ENCODE peak calls at places on chromosomes 16 and 17, in four cellular contexts. One of them, this sample, is unnamed.
A peak's percentile ranks its signal among the peaks of the same experiment; 100 is the strongest.

GRCh38 chr17:65800655-65801054 is 239.2 kb upstream of the AXIN2 start:
- DNase-seq in K562: no peak
- DNase-seq in SK-N-SH: no peak
- DNase-seq in WTC11: no peak
- DNase-seq in this sample: no peak

GRCh38 chr17:31663576-31663975 is 195.5 kb downstream of the COPRS start:
- DNase-seq in WTC11: no peak
- DNase-seq in SK-N-SH: no peak
- DNase-seq in K562: no peak
- DNase-seq in this sample: no peak

GRCh38 chr16:4391635-4392381 is 20.2 kb downstream of the VASN start:
- DNase-seq in SK-N-SH: peak; percentile 88
- DNase-seq in WTC11: peak; percentile 72
- DNase-seq in K562: no peak
- DNase-seq in this sample: no peak

GRCh38 chr16:10834130-10834529 is 15.5 kb upstream of the TVP23A start:
- DNase-seq in SK-N-SH: no peak
- DNase-seq in WTC11: no peak
- DNase-seq in K562: no peak
- DNase-seq in this sample: no peak

GRCh38 chr16:23288209-23288608 is 13.9 kb upstream of the SCNN1B start:
- DNase-seq in WTC11: no peak
- DNase-seq in SK-N-SH: no peak
- DNase-seq in K562: no peak
- DNase-seq in this sample: no peak

GRCh38 chr16:86353185-86353584 is 157.1 kb upstream of the FOXF1 start:
- DNase-seq in K562: no peak
- DNase-seq in WTC11: no peak
- DNase-seq in SK-N-SH: no peak
- DNase-seq in this sample: no peak

GRCh38 chr17:50507871-50508572 is at the start of gene MYCBPAP:
- DNase-seq in WTC11: peak; percentile 87
- DNase-seq in K562: no peak
- DNase-seq in SK-N-SH: peak; percentile 98
- DNase-seq in this sample: peak; percentile 87

GRCh38 chr17:28008526-28008925 is 34.0 kb upstream of the NLK start:
- DNase-seq in SK-N-SH: no peak
- DNase-seq in WTC11: peak; percentile 80
- DNase-seq in K562: peak; percentile 59
- DNase-seq in this sample: peak; percentile 84

GRCh38 chr17:57557793-57558681 is 187.1 kb downstream of the CCDC182 start:
- DNase-seq in WTC11: no peak
- DNase-seq in SK-N-SH: no peak
- DNase-seq in K562: no peak
- DNase-seq in this sample: no peak

GRCh38 chr16:51971184-51971583 is 575.8 kb downstream of the TOX3 start:
- DNase-seq in SK-N-SH: peak; percentile 68
- DNase-seq in K562: no peak
- DNase-seq in WTC11: peak; percentile 46
- DNase-seq in this sample: no peak
- TF ChIP-seq TEAD4 in SK-N-SH: no peak
- TF ChIP-seq TEAD4 in K562: no peak
- TF ChIP-seq TEAD4 in WTC11: no peak
- TF ChIP-seq TEAD4 in this sample: no peak

GRCh38 chr16:54055864-54056263 is 230.7 kb downstream of the IRX3 start:
- DNase-seq in WTC11: no peak
- DNase-seq in SK-N-SH: no peak
- DNase-seq in K562: no peak
- DNase-seq in this sample: no peak
- TF ChIP-seq TEAD4 in WTC11: no peak
- TF ChIP-seq TEAD4 in SK-N-SH: no peak
- TF ChIP-seq TEAD4 in K562: no peak
- TF ChIP-seq TEAD4 in this sample: no peak

GRCh38 chr16:89131783-89132182 is 38.1 kb downstream of the ACSF3 start:
- DNase-seq in WTC11: no peak
- DNase-seq in K562: no peak
- DNase-seq in SK-N-SH: no peak
- DNase-seq in this sample: no peak
- TF ChIP-seq TEAD4 in WTC11: no peak
- TF ChIP-seq TEAD4 in K562: no peak
- TF ChIP-seq TEAD4 in SK-N-SH: no peak
- TF ChIP-seq TEAD4 in this sample: no peak

GRCh38 chr16:77285676-77286075 is 86.5 kb downstream of the SYCE1L start:
- DNase-seq in SK-N-SH: no peak
- DNase-seq in WTC11: no peak
- DNase-seq in K562: no peak
- DNase-seq in this sample: no peak

GRCh38 chr16:77295896-77296295 is 96.7 kb downstream of the SYCE1L start:
- DNase-seq in SK-N-SH: no peak
- DNase-seq in K562: no peak
- DNase-seq in WTC11: no peak
- DNase-seq in this sample: no peak

GRCh38 chr16:77288222-77288621 is 89.0 kb downstream of the SYCE1L start:
- DNase-seq in K562: no peak
- DNase-seq in WTC11: no peak
- DNase-seq in SK-N-SH: no peak
- DNase-seq in this sample: no peak

GRCh38 chr16:77289331-77289809 is 90.2 kb downstream of the SYCE1L start:
- DNase-seq in K562: no peak
- DNase-seq in WTC11: no peak
- DNase-seq in SK-N-SH: peak; percentile 15
- DNase-seq in this sample: no peak

DNA sequence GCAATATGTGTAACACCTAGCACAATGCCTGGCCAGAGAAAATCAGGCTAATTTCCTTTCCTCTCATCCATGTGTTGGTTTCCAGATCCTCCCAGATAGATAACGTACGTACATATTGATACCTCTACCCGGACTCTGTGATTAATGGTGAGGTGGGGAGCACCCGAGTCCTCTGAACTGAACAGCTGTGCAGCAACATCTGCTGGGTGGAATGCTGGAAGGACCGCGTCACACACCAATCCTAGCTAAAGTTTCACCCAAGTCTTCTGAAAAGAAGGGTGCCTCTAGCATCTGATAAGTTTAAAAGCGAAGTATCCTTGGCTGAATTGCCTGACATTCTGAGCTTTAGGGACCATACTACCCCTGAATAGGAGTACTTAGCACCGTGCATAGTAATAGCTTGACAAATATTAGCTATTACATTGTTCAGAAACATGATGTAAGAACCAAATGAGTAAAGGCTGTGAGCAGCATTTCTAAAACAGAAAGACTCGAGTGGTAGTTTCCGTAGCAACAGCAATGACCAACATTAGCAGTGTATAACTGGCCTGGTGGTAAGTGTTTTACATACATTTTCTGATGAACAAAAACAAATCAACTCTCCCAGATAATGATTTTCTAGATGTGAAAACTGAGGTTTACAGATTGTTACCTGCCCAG is 91.4 kb downstream of the SYCE1L start:
- DNase-seq in WTC11: no peak
- DNase-seq in K562: no peak
- DNase-seq in SK-N-SH: no peak
- DNase-seq in this sample: no peak
- TF ChIP-seq TEAD4 in WTC11: no peak
- TF ChIP-seq TEAD4 in K562: no peak
- TF ChIP-seq TEAD4 in SK-N-SH: no peak
- TF ChIP-seq TEAD4 in this sample: no peak

GRCh38 chr16:1832831-1833454 is 5.9 kb downstream of the FAHD1 start:
- DNase-seq in WTC11: no peak
- DNase-seq in K562: peak; percentile 88
- DNase-seq in SK-N-SH: no peak
- DNase-seq in this sample: no peak

GRCh38 chr16:1830213-1830612 is 3.2 kb downstream of the FAHD1 start:
- DNase-seq in WTC11: no peak
- DNase-seq in SK-N-SH: no peak
- DNase-seq in K562: no peak
- DNase-seq in this sample: no peak

GRCh38 chr16:1828645-1829410 is 1.8 kb downstream of the FAHD1 start:
- DNase-seq in WTC11: no peak
- DNase-seq in SK-N-SH: no peak
- DNase-seq in K562: no peak
- DNase-seq in this sample: no peak

GRCh38 chr16:1834096-1834495 is 7.1 kb downstream of the FAHD1 start:
- DNase-seq in SK-N-SH: no peak
- DNase-seq in K562: no peak
- DNase-seq in WTC11: no peak
- DNase-seq in this sample: no peak

GRCh38 chr16:1831537-1832075 is 4.6 kb downstream of the FAHD1 start:
- DNase-seq in K562: no peak
- DNase-seq in SK-N-SH: no peak
- DNase-seq in WTC11: no peak
- DNase-seq in this sample: no peak
- TF ChIP-seq TEAD4 in K562: no peak
- TF ChIP-seq TEAD4 in SK-N-SH: no peak
- TF ChIP-seq TEAD4 in WTC11: no peak
- TF ChIP-seq TEAD4 in this sample: no peak

GRCh38 chr17:43871947-43872690 is 25.1 kb downstream of the CD300LG start:
- DNase-seq in SK-N-SH: no peak
- DNase-seq in WTC11: no peak
- DNase-seq in K562: no peak
- DNase-seq in this sample: no peak
- TF ChIP-seq TEAD4 in SK-N-SH: no peak
- TF ChIP-seq TEAD4 in WTC11: no peak
- TF ChIP-seq TEAD4 in K562: no peak
- TF ChIP-seq TEAD4 in this sample: no peak

GRCh38 chr17:48818361-48818841 is 1.4 kb upstream of the TTLL6 start:
- DNase-seq in WTC11: peak; percentile 72
- DNase-seq in SK-N-SH: peak; percentile 32
- DNase-seq in K562: no peak
- DNase-seq in this sample: peak; percentile 78

GRCh38 chr17:48816438-48816773 is 623 bp downstream of the TTLL6 start:
- DNase-seq in K562: no peak
- DNase-seq in WTC11: no peak
- DNase-seq in SK-N-SH: no peak
- DNase-seq in this sample: no peak

GRCh38 chr17:48814504-48814903 is 2.5 kb downstream of the TTLL6 start:
- DNase-seq in K562: peak; percentile 80
- DNase-seq in WTC11: peak; percentile 78
- DNase-seq in SK-N-SH: peak; percentile 87
- DNase-seq in this sample: peak; percentile 76

GRCh38 chr17:48819466-48819865 is 2.4 kb upstream of the TTLL6 start:
- DNase-seq in K562: no peak
- DNase-seq in SK-N-SH: no peak
- DNase-seq in WTC11: no peak
- DNase-seq in this sample: no peak

GRCh38 chr17:48816774-48817590 is at the start of gene TTLL6:
- DNase-seq in SK-N-SH: peak; percentile 97
- DNase-seq in WTC11: peak; percentile 97
- DNase-seq in K562: peak; percentile 97
- DNase-seq in this sample: peak; percentile 90
- TF ChIP-seq TEAD4 in SK-N-SH: no peak
- TF ChIP-seq TEAD4 in WTC11: no peak
- TF ChIP-seq TEAD4 in K562: no peak
- TF ChIP-seq TEAD4 in this sample: no peak

This sample was measured in H1.